ENCODE peak calls at places on chromosomes 5 and 9, in four cellular contexts. G is left ventricle myocardium inferior, R is fibroblast of mammary gland, Y is pancreas. E is an unnamed sample.

GRCh38 chr9:129365196-129365595 is 187.1 kb upstream of the IER5L start:
- DNase-seq in Y (no peak), R (no peak), G (no peak), E (no peak)

GRCh38 chr5:16666861-16667481 is 50.2 kb upstream of the RETREG1 start:
- DNase-seq in Y (peak), R (no peak), G (peak), E (peak)

GRCh38 chr9:109383947-109384346 is 63.1 kb upstream of the EPB41L4B start:
- DNase-seq in R (peak), Y (no peak), G (no peak), E (no peak)

GRCh38 chr5:151949909-151950308 is 25.3 kb upstream of the GLRA1 start:
- DNase-seq in Y (peak), R (no peak), G (no peak), E (no peak)

GRCh38 chr5:19927919-19928318 is 60.1 kb downstream of the CDH18 start:
- DNase-seq in R (peak), G (no peak), Y (no peak), E (peak)

GRCh38 chr5:112867411-112867810 is 6.3 kb downstream of the SRP19 start:
- DNase-seq in G (no peak), Y (no peak), R (no peak), E (no peak)

GRCh38 chr9:14480561-14480960 is 166.6 kb upstream of the NFIB start:
- DNase-seq in G (no peak), Y (no peak), R (no peak), E (no peak)

GRCh38 chr5:86971034-86971511 is 296.6 kb upstream of the RASA1 start:
- DNase-seq in Y (no peak), R (peak), G (no peak), E (peak)

GRCh38 chr9:130997925-130998595 is 10.9 kb upstream of the LAMC3 start:
- DNase-seq in G (peak), R (peak), Y (peak), E (peak)

GRCh38 chr9:79572891-79573696 is 1.3 kb downstream of the TLE4 start:
- DNase-seq in R (no peak), Y (peak), G (peak), E (no peak)

GRCh38 chr5:65832603-65833228 is 93.7 kb upstream of the ERBIN start:
- DNase-seq in G (no peak), Y (no peak), R (no peak), E (no peak)

GRCh38 chr5:138748630-138749081 is 4.6 kb upstream of the CTNNA1 start:
- DNase-seq in G (no peak), R (peak), Y (no peak), E (no peak)

GRCh38 chr9:126386088-126386487 is 59.5 kb downstream of the MVB12B start:
- DNase-seq in G (no peak), Y (no peak), R (no peak), E (no peak)
- TF ChIP-seq CTCF in G (peak), Y (no peak), R (peak), E (peak)

GRCh38 chr5:136203303-136203922 is 10.5 kb upstream of the SMIM32 start:
- DNase-seq in G (no peak), R (no peak), Y (no peak), E (no peak)

GRCh38 chr5:136200761-136201160 is 7.8 kb upstream of the SMIM32 start:
- DNase-seq in R (no peak), Y (no peak), G (no peak), E (no peak)

GRCh38 chr5:136201870-136202269 is 8.9 kb upstream of the SMIM32 start:
- DNase-seq in R (no peak), Y (no peak), G (no peak), E (no peak)

GRCh38 chr5:136205061-136205702 is 12.2 kb upstream of the SMIM32 start:
- DNase-seq in Y (no peak), G (no peak), R (no peak), E (no peak)

GRCh38 chr5:136202800-136203199 is 9.8 kb upstream of the SMIM32 start:
- DNase-seq in G (no peak), Y (no peak), R (no peak), E (no peak)
- H3K4me3 ChIP-seq in G (no peak), Y (no peak), R (no peak), E (no peak)

GRCh38 chr5:139812323-139812722 is 16.7 kb downstream of the PSD2 start:
- DNase-seq in R (no peak), G (no peak), Y (no peak), E (no peak)

GRCh38 chr5:139816566-139816965 is 21.0 kb downstream of the PSD2 start:
- DNase-seq in G (no peak), R (no peak), Y (no peak), E (no peak)

GRCh38 chr5:139814191-139814601 is 18.6 kb downstream of the PSD2 start:
- DNase-seq in R (no peak), G (no peak), Y (no peak), E (no peak)

GRCh38 chr5:139812836-139813805 is 17.5 kb downstream of the PSD2 start:
- DNase-seq in G (no peak), Y (no peak), R (no peak), E (no peak)

GRCh38 chr5:139814704-139815280 is 19.2 kb downstream of the PSD2 start:
- DNase-seq in R (no peak), Y (no peak), G (no peak), E (no peak)
- TF ChIP-seq CTCF in R (no peak), Y (no peak), G (no peak), E (no peak)

GRCh38 chr5:168424506-168425298 is 61.6 kb upstream of the RARS1 start:
- DNase-seq in G (no peak), Y (no peak), R (peak), E (peak)

GRCh38 chr5:168428552-168428951 is 57.7 kb upstream of the RARS1 start:
- DNase-seq in R (no peak), G (no peak), Y (no peak), E (no peak)

GRCh38 chr5:168427224-168427623 is 59.0 kb upstream of the RARS1 start:
- DNase-seq in G (no peak), R (no peak), Y (no peak), E (no peak)

GRCh38 chr5:168425997-168426863 is 60.0 kb upstream of the RARS1 start:
- DNase-seq in Y (no peak), R (no peak), G (no peak), E (no peak)

GRCh38 chr5:168426864-168427172 is 59.5 kb upstream of the RARS1 start:
- DNase-seq in G (no peak), R (no peak), Y (no peak), E (no peak)
- H3K4me3 ChIP-seq in G (no peak), R (no peak), Y (no peak), E (no peak)

DNA sequence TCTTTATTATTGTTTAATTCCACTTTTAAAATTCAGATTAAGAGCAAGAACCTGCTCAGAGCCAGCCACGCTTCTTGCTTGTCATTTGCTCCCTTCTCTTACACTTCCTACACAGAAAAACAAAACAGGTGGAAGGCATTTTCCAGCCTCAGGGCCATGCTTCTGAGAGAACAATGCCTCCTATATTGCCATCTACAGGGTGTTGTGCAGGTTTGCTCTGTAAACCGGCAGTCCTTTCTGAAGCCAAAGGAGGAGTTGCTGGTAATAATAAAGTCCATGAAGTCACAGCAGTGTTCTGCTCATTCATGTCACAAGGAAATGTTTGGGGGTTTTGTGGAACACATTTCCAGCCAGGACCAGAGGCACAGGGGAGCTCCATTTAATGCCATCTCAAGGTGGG is 16.1 kb upstream of the PRLR start:
- DNase-seq in R (no peak), Y (peak), G (no peak), E (no peak)
- TF ChIP-seq CTCF in R (no peak), Y (peak), G (no peak), E (no peak)

GRCh38 chr5:164352695-164353094 is 847.3 kb downstream of the MAT2B start:
- DNase-seq in R (no peak), Y (no peak), G (no peak), E (no peak)
- H3K4me3 ChIP-seq in R (no peak), Y (no peak), G (no peak), E (no peak)

DNA sequence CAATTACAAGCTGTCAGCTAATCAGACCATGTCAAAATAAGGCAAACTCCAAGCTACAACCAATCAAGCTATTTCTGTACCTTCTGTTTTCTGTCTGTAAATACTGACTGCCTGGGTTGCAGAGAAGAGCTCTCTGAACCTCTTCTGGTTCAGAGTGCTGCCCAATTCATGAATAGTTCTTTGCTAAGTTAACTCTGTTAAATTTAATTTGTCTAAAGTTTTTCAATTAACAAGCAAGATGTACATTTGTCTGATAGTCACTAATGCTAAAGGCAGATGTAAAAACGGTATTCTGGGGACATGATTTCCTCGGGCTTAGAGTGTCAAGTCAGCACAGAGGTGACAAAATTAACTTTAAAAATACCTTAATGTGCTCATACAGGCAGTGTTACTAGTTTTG is 408.3 kb upstream of the CLINT1 start:
- DNase-seq in G (no peak), R (no peak), Y (no peak), E (no peak)
- TF ChIP-seq CTCF in G (no peak), R (no peak), Y (no peak), E (no peak)

GRCh38 chr9:87588339-87588738 is 90.7 kb downstream of the DAPK1 start:
- DNase-seq in G (no peak), R (no peak), Y (no peak), E (no peak)
- H3K4me3 ChIP-seq in G (no peak), R (no peak), Y (no peak), E (no peak)

GRCh38 chr9:81414836-81415235 is 274.5 kb downstream of the TLE1 start:
- DNase-seq in R (peak), Y (no peak), G (no peak), E (no peak)
- TF ChIP-seq CTCF in R (no peak), Y (no peak), G (no peak), E (no peak)